ENCODE peak calls at places on chromosomes 4 and X, in four cellular contexts. Y, K, B and F are unnamed samples. For H3K4me1 and H3K36me3, the result is how much of the 10 kb centered on the place peaks cover.

GRCh38 chrX:153868576-153869472 is 17.1 kb downstream of the L1CAM start:
- DNase-seq in B (no peak), Y (no peak), K (no peak), F (no peak)

GRCh38 chr4:187000281-187000680 is 276.6 kb upstream of the FAT1 start:
- DNase-seq in B (no peak), Y (no peak), K (no peak), F (no peak)

GRCh38 chr4:141416677-141417363 is 196.1 kb downstream of the ZNF330 start:
- DNase-seq in K (no peak), Y (no peak), B (no peak), F (no peak)

GRCh38 chr4:48767055-48767454 is 13.0 kb downstream of the FRYL start:
- DNase-seq in K (no peak), Y (no peak), B (no peak), F (no peak)

GRCh38 chrX:40176256-40176978 is 78.7 kb upstream of the BCOR start:
- DNase-seq in K (peak), Y (no peak), B (no peak), F (peak)

GRCh38 chr4:167602157-167602556 is 367.9 kb upstream of the SPOCK3 start:
- DNase-seq in Y (no peak), K (no peak), B (no peak), F (no peak)

GRCh38 chr4:152485726-152486276 is 50.1 kb downstream of the FBXW7 start:
- DNase-seq in K (no peak), Y (no peak), B (no peak), F (no peak)

GRCh38 chrX:13891367-13892146 is 74.7 kb upstream of the GPM6B start:
- DNase-seq in B (no peak), Y (no peak), K (peak), F (no peak)

GRCh38 chr4:58553031-58553430 is 1442.8 kb upstream of the IGFBP7 start:
- DNase-seq in K (no peak), B (no peak), Y (no peak), F (no peak)

GRCh38 chr4:58553679-58554078 is 1443.5 kb upstream of the IGFBP7 start:
- DNase-seq in K (no peak), Y (no peak), B (no peak), F (no peak)

DNA sequence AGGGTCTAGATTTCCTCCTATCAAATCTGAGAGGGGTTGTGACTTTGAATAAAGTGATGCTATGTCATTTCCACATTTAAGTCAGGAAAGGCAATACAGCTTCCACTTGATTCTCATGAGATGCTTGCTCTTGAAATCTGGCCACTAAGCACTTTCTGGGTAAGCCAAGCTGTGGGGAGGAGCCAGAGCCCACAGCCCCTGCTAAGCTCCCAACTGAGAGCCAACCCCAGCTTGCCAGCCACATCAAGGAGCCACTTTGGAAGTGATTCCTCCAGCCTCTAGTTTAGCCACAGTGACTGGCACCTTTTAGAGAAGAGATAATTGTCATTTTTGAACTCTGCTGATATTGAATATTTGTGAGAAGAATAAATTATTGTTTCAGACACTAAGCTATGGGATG is 1441.5 kb upstream of the IGFBP7 start:
- DNase-seq in B (no peak), Y (no peak), K (no peak), F (no peak)
- H3K4me3 ChIP-seq in B (no peak), Y (no peak), K (no peak), F (no peak)

GRCh38 chr4:119729815-119730643 is 101.4 kb upstream of the PDE5A start:
- DNase-seq in Y (no peak), B (no peak), K (no peak), F (peak)
- H3K4me1 ChIP-seq in Y (under half), B (under half), K (under half), F (under half)

GRCh38 chr4:13588954-13589353 is 38.6 kb downstream of the BOD1L1 start:
- DNase-seq in Y (no peak), B (no peak), K (no peak), F (no peak)
- H3K36me3 ChIP-seq in Y (under half), B (under half), K (under half), F (half or more)

GRCh38 chr4:183722738-183723560 is 63.9 kb downstream of the TRAPPC11 start:
- DNase-seq in K (peak), B (no peak), Y (peak), F (peak)
- H3K4me3 ChIP-seq in K (peak), B (peak), Y (peak), F (peak)

GRCh38 chr4:138308421-138308820 is 66.3 kb upstream of the SLC7A11 start:
- DNase-seq in Y (no peak), B (no peak), K (no peak), F (peak)

GRCh38 chr4:138311771-138312535 is 69.8 kb upstream of the SLC7A11 start:
- DNase-seq in B (no peak), K (no peak), Y (no peak), F (no peak)

GRCh38 chr4:138310498-138310897 is 68.3 kb upstream of the SLC7A11 start:
- DNase-seq in Y (no peak), B (no peak), K (no peak), F (no peak)

GRCh38 chr4:138312536-138312911 is 70.4 kb upstream of the SLC7A11 start:
- DNase-seq in B (no peak), Y (no peak), K (no peak), F (no peak)

DNA sequence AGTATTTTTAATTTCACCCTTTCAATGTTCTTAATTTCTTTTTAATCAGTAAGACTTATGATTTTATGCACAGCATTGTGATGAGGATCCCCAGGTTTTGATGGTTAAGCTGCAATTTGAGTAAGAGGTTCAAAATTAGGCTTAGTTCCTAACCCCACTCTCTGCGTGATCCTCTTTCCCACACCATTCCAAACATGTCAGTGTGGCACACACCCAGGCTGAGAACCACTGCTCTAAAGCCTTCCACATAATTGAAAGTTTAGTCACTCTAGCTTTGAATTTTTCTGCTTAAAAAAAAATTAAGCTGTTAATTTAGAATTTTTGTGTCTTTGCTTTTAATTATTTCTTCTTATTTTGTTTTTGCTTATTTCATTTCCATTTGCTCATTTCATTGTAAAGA is 68.8 kb upstream of the SLC7A11 start:
- DNase-seq in Y (no peak), B (no peak), K (no peak), F (no peak)
- H3K4me1 ChIP-seq in Y (under half), B (under half), K (under half), F (under half)

DNA sequence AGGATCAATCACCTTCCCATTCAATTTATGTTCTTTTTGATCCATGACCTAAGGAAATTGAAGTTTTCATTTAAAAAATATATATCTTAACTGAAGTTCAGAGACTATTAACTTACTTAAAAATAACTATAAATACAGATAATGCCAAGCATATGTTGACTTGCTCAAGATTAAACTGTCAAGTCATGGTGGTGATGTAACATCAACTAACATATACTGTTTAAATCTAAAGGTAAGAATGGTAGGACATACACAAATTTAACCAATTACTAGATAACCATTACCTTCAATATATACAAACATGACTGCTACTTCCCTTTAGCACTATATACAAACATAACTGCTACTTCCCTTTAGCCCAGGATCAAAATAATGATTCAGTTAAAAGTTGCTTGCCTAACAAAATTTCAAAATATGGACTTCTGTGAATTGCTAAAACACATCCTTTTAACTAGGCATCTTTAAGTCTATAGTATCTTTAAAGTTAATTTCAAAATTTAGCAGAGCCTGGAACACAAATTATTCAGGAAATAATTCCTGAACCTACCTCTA is 14.9 kb downstream of the HNRNPD start:
- DNase-seq in K (no peak), Y (no peak), B (no peak), F (no peak)
- H3K36me3 ChIP-seq in K (under half), Y (under half), B (under half), F (half or more)